ENCODE peak calls at places on chromosomes 4 and X, in four cellular contexts. B, D, A and J are unnamed samples.

GRCh38 chr4:88891636-88892035 is 165.3 kb downstream of the FAM13A start:
- DNase-seq in B (no peak), D (no peak), A (no peak), J (no peak)

GRCh38 chrX:9668537-9668936 is 97.1 kb downstream of the GPR143 start:
- DNase-seq in B (no peak), D (no peak), A (peak; percentile 75), J (no peak)

GRCh38 chr4:108152980-108153379 is 15.8 kb downstream of the LEF1 start:
- DNase-seq in B (no peak), D (no peak), A (no peak), J (no peak)

GRCh38 chr4:34826660-34827059 is 1417.7 kb downstream of the ARAP2 start:
- DNase-seq in B (no peak), D (no peak), A (no peak), J (no peak)

GRCh38 chr4:118957683-118958082 is 69.0 kb downstream of the SYNPO2 start:
- DNase-seq in B (no peak), D (no peak), A (no peak), J (no peak)

GRCh38 chr4:137393043-137393442 is 139.3 kb downstream of the PCDH18 start:
- DNase-seq in B (no peak), D (no peak), A (no peak), J (no peak)

GRCh38 chrX:51569561-51569960 is 49.2 kb downstream of the CENPVL3 start:
- DNase-seq in B (no peak), D (no peak), A (no peak), J (no peak)

GRCh38 chr4:173424899-173425805 is 26.2 kb upstream of the SCRG1 start:
- DNase-seq in B (no peak), D (no peak), A (peak; percentile 70), J (no peak)

GRCh38 chrX:154526901-154527675 is 11.1 kb upstream of the FAM3A start:
- DNase-seq in B (peak; percentile 67), D (peak; percentile 89), A (peak; percentile 67), J (peak; percentile 91)

GRCh38 chr4:4666693-4667642 is 125.1 kb upstream of the STX18 start:
- DNase-seq in B (no peak), D (no peak), A (no peak), J (no peak)

GRCh38 chr4:146511381-146511780 is 10.4 kb downstream of the SLC10A7 start:
- DNase-seq in B (no peak), D (no peak), A (no peak), J (no peak)

GRCh38 chrX:44400588-44400987 is 57.1 kb upstream of the EFHC2 start:
- DNase-seq in B (no peak), D (peak; percentile 24), A (peak; percentile 96), J (no peak)

GRCh38 chr4:6719611-6720179 is 3.7 kb downstream of the BLOC1S4 start:
- DNase-seq in B (no peak), D (no peak), A (no peak), J (no peak)

GRCh38 chr4:184762100-184762499 is 28.2 kb upstream of the CENPU start:
- DNase-seq in B (no peak), D (no peak), A (no peak), J (peak; percentile 15)

GRCh38 chrX:55521687-55522086 is 32.0 kb upstream of the USP51 start:
- DNase-seq in B (no peak), D (no peak), A (no peak), J (no peak)

GRCh38 chr4:42655921-42656735 is 777 bp downstream of the ATP8A1 start:
- DNase-seq in B (peak; percentile 60), D (no peak), A (no peak), J (peak; percentile 66)

GRCh38 chrX:131729295-131729694 is 185.4 kb downstream of the OR13H1 start:
- DNase-seq in B (no peak), D (peak; percentile 46), A (peak; percentile 88), J (peak; percentile 94)

GRCh38 chr4:5004496-5004895 is 14.8 kb downstream of the CYTL1 start:
- DNase-seq in B (no peak), D (no peak), A (no peak), J (no peak)

GRCh38 chrX:20968996-20969395 is 405.2 kb upstream of the CNKSR2 start:
- DNase-seq in B (no peak), D (peak; percentile 11), A (no peak), J (no peak)

GRCh38 chr4:173478884-173479283 is 51.1 kb downstream of the HAND2 start:
- DNase-seq in B (no peak), D (no peak), A (no peak), J (no peak)

GRCh38 chr4:108166441-108167315 is 2.1 kb downstream of the LEF1 start:
- DNase-seq in B (no peak), D (no peak), A (no peak), J (no peak)

GRCh38 chr4:151045907-151046306 is 30.8 kb upstream of the LRBA start:
- DNase-seq in B (no peak), D (no peak), A (no peak), J (no peak)

GRCh38 chr4:82998898-82999297 is 11.7 kb downstream of the LIN54 start:
- DNase-seq in B (no peak), D (no peak), A (no peak), J (no peak)

GRCh38 chr4:177673980-177674504 is 231.8 kb upstream of the AGA start:
- DNase-seq in B (no peak), D (no peak), A (no peak), J (no peak)

GRCh38 chr4:99811850-99812249 is 4.8 kb upstream of the DAPP1 start:
- DNase-seq in B (no peak), D (peak; percentile 21), A (peak; percentile 20), J (no peak)

GRCh38 chr4:153249199-153250154 is 45.2 kb downstream of the TRIM2 start:
- DNase-seq in B (peak; percentile 67), D (no peak), A (peak; percentile 60), J (peak; percentile 80)

GRCh38 chr4:128782875-128783614 is 26.5 kb upstream of the JADE1 start:
- DNase-seq in B (no peak), D (peak; percentile 6), A (peak; percentile 58), J (no peak)

GRCh38 chr4:122091397-122091796 is 60.7 kb upstream of the BLTP1 start:
- DNase-seq in B (no peak), D (no peak), A (no peak), J (no peak)

GRCh38 chrX:13754765-13755164 is 20.2 kb downstream of the OFD1 start:
- DNase-seq in B (no peak), D (no peak), A (no peak), J (no peak)

GRCh38 chrX:71632923-71633657 is 14.8 kb upstream of the CXCR3 start:
- DNase-seq in B (no peak), D (no peak), A (no peak), J (no peak)

GRCh38 chr4:137707626-137708025 is 175.3 kb upstream of the PCDH18 start:
- DNase-seq in B (no peak), D (no peak), A (peak; percentile 60), J (no peak)

GRCh38 chr4:47913328-47913727 is 1.1 kb downstream of the NFXL1 start:
- DNase-seq in B (no peak), D (no peak), A (peak; percentile 34), J (no peak)

GRCh38 chrX:82141942-82142341 is 940.0 kb downstream of the SH3BGRL start:
- DNase-seq in B (no peak), D (no peak), A (no peak), J (no peak)

GRCh38 chr4:10083861-10084641 is 32.5 kb downstream of the WDR1 start:
- DNase-seq in B (no peak), D (no peak), A (no peak), J (peak; percentile 63)

GRCh38 chrX:77565278-77565677 is 118.1 kb downstream of the FGF16 start:
- DNase-seq in B (no peak), D (no peak), A (no peak), J (no peak)

GRCh38 chr4:76293705-76294274 is 12.7 kb upstream of the STBD1 start:
- DNase-seq in B (no peak), D (no peak), A (no peak), J (no peak)

GRCh38 chrX:7147431-7147977 is at the start of gene STS:
- DNase-seq in B (peak; percentile 42), D (no peak), A (peak; percentile 14), J (peak; percentile 74)

GRCh38 chr4:87851332-87851731 is 18.6 kb downstream of the MEPE start:
- DNase-seq in B (no peak), D (no peak), A (no peak), J (no peak)

GRCh38 chr4:11635336-11635735 is 206.6 kb upstream of the HS3ST1 start:
- DNase-seq in B (no peak), D (peak; percentile 52), A (peak; percentile 86), J (no peak)

DNA sequence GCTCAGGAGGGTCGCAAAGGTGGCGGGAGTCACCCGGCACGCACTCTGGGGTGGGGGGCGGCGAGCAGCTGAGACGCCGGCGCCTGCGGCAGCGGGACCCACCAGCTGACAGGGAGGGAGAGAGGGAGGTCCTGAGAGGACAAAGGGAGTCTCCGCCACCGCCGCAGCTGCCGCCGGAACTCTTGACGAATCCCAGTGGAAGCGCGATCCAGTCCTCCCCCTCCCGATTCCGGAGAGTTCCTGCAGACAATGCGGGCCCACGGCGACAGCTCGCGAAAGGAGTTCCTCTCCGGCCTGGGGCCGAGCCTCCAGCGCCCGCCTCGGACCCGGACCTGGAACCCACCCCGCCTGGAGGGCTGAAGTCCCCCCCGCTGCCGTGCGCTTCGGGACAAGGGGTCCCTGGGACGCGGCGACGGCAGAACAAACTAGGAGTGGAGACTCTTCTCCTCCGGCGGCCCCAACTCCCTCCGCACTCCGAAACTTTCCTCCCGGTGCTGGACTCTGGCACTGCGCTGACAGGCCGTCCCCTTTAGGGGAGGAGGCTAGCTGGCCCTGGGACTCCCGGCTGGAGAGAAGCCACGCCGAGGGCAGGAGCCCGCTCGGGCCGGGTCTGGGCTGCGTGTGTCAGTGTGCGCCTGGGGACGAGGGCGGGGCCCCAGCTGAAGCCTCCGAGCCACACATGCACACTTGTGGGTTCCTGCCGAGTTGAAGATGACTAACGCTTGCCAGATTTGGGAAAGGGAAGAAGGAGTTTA is at the start of gene ANTXR2:
- DNase-seq in B (peak; percentile 96), D (peak; percentile 63), A (peak; percentile 98), J (peak; percentile 96)
- TF ChIP-seq POLR2A in B (peak; percentile 93), D (peak; percentile 27), A (peak; percentile 75), J (peak; percentile 73)

GRCh38 chr4:1396806-1397455 is 9.3 kb downstream of the NKX1-1 start:
- DNase-seq in B (no peak), D (no peak), A (no peak), J (peak; percentile 48)
- H3K9me3 ChIP-seq in B (no peaks in the 10 kb centered on the region), D (no peaks in the 10 kb centered on the region), A (peaks cover 29% of the 10 kb centered on the region), J (no peaks in the 10 kb centered on the region)

GRCh38 chrX:15530318-15530717 is 29.7 kb downstream of the BMX start:
- DNase-seq in B (no peak), D (no peak), A (no peak), J (no peak)
- TF ChIP-seq POLR2A in B (no peak), D (no peak), A (no peak), J (no peak)

GRCh38 chr4:53484911-53485459 is 106.3 kb downstream of the LNX1 start:
- DNase-seq in B (no peak), D (no peak), A (no peak), J (no peak)
- H3K9me3 ChIP-seq in B (no peaks in the 10 kb centered on the region), D (no peaks in the 10 kb centered on the region), A (no peaks in the 10 kb centered on the region), J (no peaks in the 10 kb centered on the region)